ENCODE peak calls at places on chromosome 18, in four cellular contexts. One of them, this sample, is unnamed.

GRCh38 chr18:4960578-4960977 is 236.5 kb downstream of the AKAIN1 start:
- DNase-seq in mesendoderm: no peak
- DNase-seq in H1: no peak
- DNase-seq in IMR-90: no peak
- DNase-seq in this sample: no peak

GRCh38 chr18:46657115-46657955 is at the start of gene LOXHD1:
- DNase-seq in mesendoderm: peak
- DNase-seq in H1: no peak
- DNase-seq in IMR-90: no peak
- DNase-seq in this sample: peak

GRCh38 chr18:3984163-3984757 is 470.8 kb downstream of the DLGAP1 start:
- DNase-seq in IMR-90: no peak
- DNase-seq in H1: no peak
- DNase-seq in mesendoderm: no peak
- DNase-seq in this sample: no peak

GRCh38 chr18:23837591-23837990 is 148.3 kb downstream of the LAMA3 start:
- DNase-seq in H1: no peak
- DNase-seq in mesendoderm: peak
- DNase-seq in IMR-90: peak
- DNase-seq in this sample: no peak

GRCh38 chr18:44823782-44824181 is 143.1 kb downstream of the SETBP1 start:
- DNase-seq in H1: no peak
- DNase-seq in mesendoderm: no peak
- DNase-seq in IMR-90: peak
- DNase-seq in this sample: no peak

GRCh38 chr18:49764032-49764431 is 49.3 kb downstream of the ACAA2 start:
- DNase-seq in H1: no peak
- DNase-seq in mesendoderm: no peak
- DNase-seq in IMR-90: peak
- DNase-seq in this sample: no peak

GRCh38 chr18:3985030-3985429 is 470.1 kb downstream of the DLGAP1 start:
- DNase-seq in H1: no peak
- DNase-seq in IMR-90: peak
- DNase-seq in mesendoderm: no peak
- DNase-seq in this sample: no peak

GRCh38 chr18:54923339-54923956 is 35.8 kb downstream of the CCDC68 start:
- DNase-seq in IMR-90: no peak
- DNase-seq in mesendoderm: no peak
- DNase-seq in H1: no peak
- DNase-seq in this sample: no peak

GRCh38 chr18:47174545-47175116 is 1.5 kb downstream of the IER3IP1 start:
- DNase-seq in mesendoderm: peak
- DNase-seq in IMR-90: no peak
- DNase-seq in H1: no peak
- DNase-seq in this sample: no peak

GRCh38 chr18:29892960-29893558 is 1149.5 kb downstream of the DSC3 start:
- DNase-seq in IMR-90: no peak
- DNase-seq in mesendoderm: no peak
- DNase-seq in H1: no peak
- DNase-seq in this sample: no peak

GRCh38 chr18:73684651-73685050 is 463.0 kb downstream of the FBXO15 start:
- DNase-seq in mesendoderm: no peak
- DNase-seq in IMR-90: peak
- DNase-seq in H1: no peak
- DNase-seq in this sample: no peak

GRCh38 chr18:56431551-56431950 is 206.8 kb downstream of the TXNL1 start:
- DNase-seq in mesendoderm: no peak
- DNase-seq in H1: no peak
- DNase-seq in IMR-90: peak
- DNase-seq in this sample: no peak

GRCh38 chr18:7955175-7955574 is 388.1 kb downstream of the PTPRM start:
- DNase-seq in H1: no peak
- DNase-seq in mesendoderm: no peak
- DNase-seq in IMR-90: no peak
- DNase-seq in this sample: no peak

GRCh38 chr18:3211236-3211992 is 8.4 kb downstream of the MYOM1 start:
- DNase-seq in H1: no peak
- DNase-seq in mesendoderm: no peak
- DNase-seq in IMR-90: peak
- DNase-seq in this sample: no peak

GRCh38 chr18:48887294-48887904 is 63.4 kb downstream of the SMAD7 start:
- DNase-seq in IMR-90: no peak
- DNase-seq in H1: no peak
- DNase-seq in mesendoderm: no peak
- DNase-seq in this sample: no peak

GRCh38 chr18:50586710-50587109 is 26.8 kb downstream of the MAPK4 start:
- DNase-seq in IMR-90: no peak
- DNase-seq in mesendoderm: no peak
- DNase-seq in H1: no peak
- DNase-seq in this sample: no peak

GRCh38 chr18:79521806-79522205 is 126.1 kb downstream of the NFATC1 start:
- DNase-seq in IMR-90: no peak
- DNase-seq in mesendoderm: no peak
- DNase-seq in H1: no peak
- DNase-seq in this sample: no peak

GRCh38 chr18:56986829-56987228 is 160.1 kb upstream of the BOD1L2 start:
- DNase-seq in mesendoderm: peak
- DNase-seq in H1: peak
- DNase-seq in IMR-90: no peak
- DNase-seq in this sample: peak

GRCh38 chr18:49006641-49007136 is 55.9 kb upstream of the SMAD7 start:
- DNase-seq in mesendoderm: no peak
- DNase-seq in IMR-90: no peak
- DNase-seq in H1: no peak
- DNase-seq in this sample: no peak

GRCh38 chr18:10386956-10387355 is 67.5 kb upstream of the APCDD1 start:
- DNase-seq in IMR-90: peak
- DNase-seq in H1: no peak
- DNase-seq in mesendoderm: no peak
- DNase-seq in this sample: no peak

GRCh38 chr18:23131693-23132319 is 3.5 kb upstream of the CABLES1 start:
- DNase-seq in mesendoderm: peak
- DNase-seq in IMR-90: peak
- DNase-seq in H1: no peak
- DNase-seq in this sample: peak

GRCh38 chr18:56391933-56392590 is 246.3 kb downstream of the TXNL1 start:
- DNase-seq in mesendoderm: no peak
- DNase-seq in IMR-90: no peak
- DNase-seq in H1: no peak
- DNase-seq in this sample: no peak

GRCh38 chr18:21916594-21916993 is 176.0 kb downstream of the MIB1 start:
- DNase-seq in IMR-90: no peak
- DNase-seq in mesendoderm: no peak
- DNase-seq in H1: no peak
- DNase-seq in this sample: no peak

GRCh38 chr18:21303913-21304312 is 61.9 kb downstream of the GREB1L start:
- DNase-seq in H1: no peak
- DNase-seq in IMR-90: no peak
- DNase-seq in mesendoderm: peak
- DNase-seq in this sample: no peak

GRCh38 chr18:34929336-34929780 is 111.9 kb upstream of the MAPRE2 start:
- DNase-seq in mesendoderm: peak
- DNase-seq in IMR-90: peak
- DNase-seq in H1: no peak
- DNase-seq in this sample: no peak

GRCh38 chr18:62128157-62128556 is 58.7 kb downstream of the PIGN start:
- DNase-seq in H1: no peak
- DNase-seq in mesendoderm: no peak
- DNase-seq in IMR-90: peak
- DNase-seq in this sample: no peak

GRCh38 chr18:4549164-4549920 is 94.2 kb upstream of the DLGAP1 start:
- DNase-seq in mesendoderm: no peak
- DNase-seq in IMR-90: no peak
- DNase-seq in H1: no peak
- DNase-seq in this sample: no peak

GRCh38 chr18:32802606-32803451 is 30.0 kb upstream of the KLHL14 start:
- DNase-seq in H1: no peak
- DNase-seq in mesendoderm: no peak
- DNase-seq in IMR-90: no peak
- DNase-seq in this sample: no peak

GRCh38 chr18:24539866-24540604 is 79.6 kb downstream of the HRH4 start:
- DNase-seq in mesendoderm: no peak
- DNase-seq in H1: no peak
- DNase-seq in IMR-90: no peak
- DNase-seq in this sample: no peak

GRCh38 chr18:58662118-58662517 is 9.1 kb upstream of the MALT1 start:
- DNase-seq in IMR-90: no peak
- DNase-seq in mesendoderm: no peak
- DNase-seq in H1: no peak
- DNase-seq in this sample: no peak

GRCh38 chr18:3051718-3052410 is 38.9 kb upstream of the LPIN2 start:
- DNase-seq in H1: no peak
- DNase-seq in mesendoderm: no peak
- DNase-seq in IMR-90: no peak
- DNase-seq in this sample: no peak

GRCh38 chr18:42268793-42269192 is 313.8 kb downstream of the PIK3C3 start:
- DNase-seq in mesendoderm: no peak
- DNase-seq in H1: no peak
- DNase-seq in IMR-90: no peak
- DNase-seq in this sample: no peak

GRCh38 chr18:31274915-31275314 is 43.0 kb upstream of the DSG1 start:
- DNase-seq in IMR-90: no peak
- DNase-seq in H1: no peak
- DNase-seq in mesendoderm: no peak
- DNase-seq in this sample: no peak

GRCh38 chr18:23857756-23858155 is 156.8 kb upstream of the TTC39C start:
- DNase-seq in mesendoderm: no peak
- DNase-seq in H1: no peak
- DNase-seq in IMR-90: peak
- DNase-seq in this sample: no peak

GRCh38 chr18:37762076-37762475 is 196.5 kb upstream of the CELF4 start:
- DNase-seq in IMR-90: no peak
- DNase-seq in mesendoderm: no peak
- DNase-seq in H1: no peak
- DNase-seq in this sample: no peak

GRCh38 chr18:3508576-3509559 is 58.9 kb downstream of the TGIF1 start:
- DNase-seq in IMR-90: no peak
- DNase-seq in H1: no peak
- DNase-seq in mesendoderm: no peak
- DNase-seq in this sample: peak

GRCh38 chr18:76459687-76460350 is 35.2 kb downstream of the ZNF516 start:
- DNase-seq in IMR-90: peak
- DNase-seq in H1: no peak
- DNase-seq in mesendoderm: peak
- DNase-seq in this sample: peak

GRCh38 chr18:70280007-70280925 is 8.6 kb upstream of the SOCS6 start:
- DNase-seq in mesendoderm: peak
- DNase-seq in IMR-90: peak
- DNase-seq in H1: no peak
- DNase-seq in this sample: no peak
- H3K27ac ChIP-seq in mesendoderm: no peak
- H3K27ac ChIP-seq in IMR-90: no peak
- H3K27ac ChIP-seq in H1: no peak
- H3K27ac ChIP-seq in this sample: no peak

GRCh38 chr18:74832999-74833398 is 235.3 kb downstream of the ZNF407 start:
- DNase-seq in IMR-90: no peak
- DNase-seq in mesendoderm: no peak
- DNase-seq in H1: no peak
- DNase-seq in this sample: no peak
- H3K56ac ChIP-seq in IMR-90: no peak
- H3K56ac ChIP-seq in mesendoderm: no peak
- H3K56ac ChIP-seq in H1: no peak
- H3K56ac ChIP-seq in this sample: no peak

DNA sequence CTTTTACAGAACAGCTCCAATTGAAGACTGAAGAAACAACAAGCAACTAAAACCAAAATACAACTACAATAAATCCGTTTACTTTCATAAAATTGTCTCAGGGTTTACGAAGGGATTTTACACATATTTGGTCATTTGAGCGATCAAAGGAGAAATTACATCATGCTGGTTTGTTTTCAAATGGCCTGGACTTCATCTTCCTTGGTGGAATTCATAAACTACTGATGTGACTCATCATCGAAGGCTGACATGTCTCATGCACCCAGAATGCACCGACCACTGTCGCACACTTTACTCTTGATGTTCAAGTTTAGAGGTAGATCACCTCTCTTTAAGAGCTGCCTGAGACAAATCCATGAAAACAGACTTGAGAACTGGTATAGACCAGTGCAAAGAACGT is 25.6 kb upstream of the PMAIP1 start:
- DNase-seq in IMR-90: peak
- DNase-seq in H1: no peak
- DNase-seq in mesendoderm: no peak
- DNase-seq in this sample: no peak
- H3K27ac ChIP-seq in IMR-90: peak
- H3K27ac ChIP-seq in H1: no peak
- H3K27ac ChIP-seq in mesendoderm: no peak
- H3K27ac ChIP-seq in this sample: no peak

GRCh38 chr18:61085751-61086150 is 247.5 kb upstream of the CDH20 start:
- DNase-seq in mesendoderm: peak
- DNase-seq in IMR-90: no peak
- DNase-seq in H1: no peak
- DNase-seq in this sample: no peak

GRCh38 chr18:61085036-61085435 is 248.2 kb upstream of the CDH20 start:
- DNase-seq in mesendoderm: no peak
- DNase-seq in IMR-90: no peak
- DNase-seq in H1: no peak
- DNase-seq in this sample: no peak

GRCh38 chr18:61091379-61091778 is 241.9 kb upstream of the CDH20 start:
- DNase-seq in IMR-90: no peak
- DNase-seq in mesendoderm: no peak
- DNase-seq in H1: no peak
- DNase-seq in this sample: no peak

GRCh38 chr18:61082976-61083630 is 250.1 kb upstream of the CDH20 start:
- DNase-seq in H1: no peak
- DNase-seq in mesendoderm: no peak
- DNase-seq in IMR-90: no peak
- DNase-seq in this sample: no peak

GRCh38 chr18:61086657-61087056 is 246.6 kb upstream of the CDH20 start:
- DNase-seq in mesendoderm: no peak
- DNase-seq in H1: no peak
- DNase-seq in IMR-90: no peak
- DNase-seq in this sample: no peak
- H3K56ac ChIP-seq in mesendoderm: no peak
- H3K56ac ChIP-seq in H1: no peak
- H3K56ac ChIP-seq in IMR-90: no peak
- H3K56ac ChIP-seq in this sample: no peak

GRCh38 chr18:12254137-12254819 is at the start of gene CIDEA:
- DNase-seq in mesendoderm: peak
- DNase-seq in H1: no peak
- DNase-seq in IMR-90: no peak
- DNase-seq in this sample: peak
- H3K27ac ChIP-seq in mesendoderm: no peak
- H3K27ac ChIP-seq in H1: no peak
- H3K27ac ChIP-seq in IMR-90: no peak
- H3K27ac ChIP-seq in this sample: no peak

GRCh38 chr18:63189041-63189440 is 130.5 kb downstream of the BCL2 start:
- DNase-seq in IMR-90: no peak
- DNase-seq in H1: no peak
- DNase-seq in mesendoderm: no peak
- DNase-seq in this sample: no peak
- H3K56ac ChIP-seq in IMR-90: no peak
- H3K56ac ChIP-seq in H1: no peak
- H3K56ac ChIP-seq in mesendoderm: no peak
- H3K56ac ChIP-seq in this sample: no peak

GRCh38 chr18:26756556-26756955 is 109.0 kb downstream of the AQP4 start:
- DNase-seq in mesendoderm: no peak
- DNase-seq in IMR-90: no peak
- DNase-seq in H1: no peak
- DNase-seq in this sample: no peak
- H3K27ac ChIP-seq in mesendoderm: no peak
- H3K27ac ChIP-seq in IMR-90: no peak
- H3K27ac ChIP-seq in H1: no peak
- H3K27ac ChIP-seq in this sample: no peak

This sample was measured in H9.